ENCODE peak calls at places on chromosomes 1 and 21, in ten cellular contexts. S is activated CD8-positive, alpha-beta T cell treated with anti-CD3 and anti-CD28 coated beads for 36 hours; O is HFFc6; W is activated naive CD8-positive, alpha-beta T cell treated with anti-CD3 and anti-CD28 coated beads, Interleukin-2, amount 10 ng/mL, durations not matched to agents 7 days and 5 days; M is NCI-H1105 treated with DMSO at 0.1 percent for 48 hours; T is AG04450; H is transverse colon; G is caudate nucleus; D is stimulated activated CD4-positive, alpha-beta T cell treated with anti-CD3 and anti-CD28 coated beads, Interleukin-4, amount 100 ng/mL, for 24 hours; E is central memory CD4-positive, alpha-beta T cell. N is an unnamed sample.

GRCh38 chr1:42908046-42908445 is 50.6 kb downstream of the SLC2A1 start:
- DNase-seq in W (no peak), T (no peak), O (no peak), M (no peak), E (no peak), H (no peak), S (no peak), G (no peak), D (no peak), N (no peak)

GRCh38 chr21:31257265-31257664 is 86.8 kb downstream of the TIAM1 start:
- DNase-seq in G (no peak), D (no peak), E (no peak), W (no peak), O (no peak), M (no peak), T (no peak), S (no peak), H (no peak), N (no peak)

GRCh38 chr1:96565546-96565945 is 156.0 kb upstream of the PTBP2 start:
- DNase-seq in D (no peak), G (no peak), S (no peak), T (no peak), O (no peak), M (no peak), W (no peak), H (no peak), E (no peak), N (no peak)

GRCh38 chr1:155471026-155471425 is 91.6 kb downstream of the ASH1L start:
- DNase-seq in T (no peak), W (no peak), S (no peak), H (no peak), E (no peak), G (no peak), D (no peak), M (no peak), O (no peak), N (no peak)

GRCh38 chr1:230067441-230067870 is 418 bp downstream of the GALNT2 start:
- DNase-seq in E (peak), H (peak), W (no peak), D (peak), T (no peak), G (no peak), S (peak), O (no peak), M (no peak), N (peak)

GRCh38 chr21:31358148-31358547 is 14.1 kb upstream of the TIAM1 start:
- DNase-seq in O (no peak), D (no peak), H (no peak), S (no peak), T (no peak), W (no peak), G (no peak), M (no peak), E (no peak), N (no peak)

GRCh38 chr1:248758352-248758751 is 2.8 kb upstream of the LYPD8 start:
- DNase-seq in W (no peak), O (no peak), T (no peak), M (no peak), H (no peak), S (no peak), G (no peak), E (no peak), D (no peak), N (no peak)

GRCh38 chr1:53381790-53382401 is 54.0 kb upstream of the LRP8 start:
- DNase-seq in O (peak), H (no peak), W (no peak), G (no peak), D (no peak), T (peak), S (no peak), M (no peak), E (no peak), N (peak)

GRCh38 chr1:215957692-215958091 is 390.6 kb downstream of the KCTD3 start:
- DNase-seq in E (no peak), W (no peak), H (no peak), O (peak), M (no peak), D (no peak), S (no peak), G (no peak), T (no peak), N (peak)

GRCh38 chr1:3244539-3245315 is 175.7 kb downstream of the PRDM16 start:
- DNase-seq in D (no peak), G (no peak), S (no peak), M (no peak), W (no peak), T (no peak), O (no peak), H (no peak), E (no peak), N (no peak)

GRCh38 chr21:33937146-33937545 is 21.5 kb upstream of the ATP5PO start:
- DNase-seq in W (no peak), T (no peak), E (no peak), D (no peak), O (no peak), S (no peak), H (no peak), M (no peak), G (no peak), N (no peak)

GRCh38 chr1:168734271-168734670 is 5.3 kb upstream of the DPT start:
- DNase-seq in M (no peak), H (no peak), G (no peak), T (no peak), E (no peak), O (no peak), W (no peak), D (no peak), S (no peak), N (no peak)

GRCh38 chr1:226679853-226680516 is 59.1 kb downstream of the ITPKB start:
- DNase-seq in T (no peak), O (peak), G (peak), H (peak), E (peak), D (peak), S (peak), W (peak), M (no peak), N (peak)

GRCh38 chr1:185561629-185562028 is 172.6 kb upstream of the HMCN1 start:
- DNase-seq in H (no peak), S (peak), W (no peak), D (no peak), M (no peak), G (no peak), O (peak), E (peak), T (no peak), N (peak)

GRCh38 chr1:198298653-198299052 is 141.9 kb downstream of the NEK7 start:
- DNase-seq in G (no peak), M (peak), T (no peak), D (no peak), E (no peak), W (no peak), O (no peak), H (no peak), S (no peak), N (no peak)

GRCh38 chr1:233615571-233615970 is 1.7 kb downstream of the KCNK1 start:
- DNase-seq in G (no peak), W (no peak), T (no peak), O (no peak), S (no peak), H (no peak), E (no peak), D (no peak), M (no peak), N (no peak)